ENCODE peak calls at places on chromosomes 11 and 22, in four cellular contexts. L is lower leg skin, J is astrocyte, V is coronary artery. B is an unnamed sample.

GRCh38 chr11:110362916-110363574 is 66.6 kb upstream of the RDX start:
- DNase-seq in L (no peak), J (no peak), V (no peak), B (no peak)

GRCh38 chr11:17906436-17906835 is 106.4 kb downstream of the SERGEF start:
- DNase-seq in L (no peak), J (no peak), V (no peak), B (no peak)

GRCh38 chr22:32079110-32080089 is 36.3 kb downstream of the SLC5A1 start:
- DNase-seq in L (no peak), J (peak), V (no peak), B (no peak)

GRCh38 chr11:76077575-76078150 is 128.6 kb downstream of the WNT11 start:
- DNase-seq in L (no peak), J (peak), V (no peak), B (no peak)

GRCh38 chr11:295351-296205 is 3.7 kb downstream of the IFITM5 start:
- DNase-seq in L (no peak), J (no peak), V (no peak), B (peak)

GRCh38 chr11:118786657-118787056 is 4.3 kb downstream of the DDX6 start:
- DNase-seq in L (no peak), J (no peak), V (no peak), B (no peak)

GRCh38 chr11:32172771-32173170 is 81.9 kb downstream of the RCN1 start:
- DNase-seq in L (no peak), J (peak), V (peak), B (no peak)

GRCh38 chr11:17875908-17876307 is 136.9 kb downstream of the SERGEF start:
- DNase-seq in L (no peak), J (no peak), V (no peak), B (no peak)

GRCh38 chr11:2582958-2583604 is 116.7 kb downstream of the KCNQ1OT1 start:
- DNase-seq in L (no peak), J (no peak), V (peak), B (peak)

GRCh38 chr11:102139081-102139498 is 28.8 kb downstream of the YAP1 start:
- DNase-seq in L (no peak), J (peak), V (no peak), B (no peak)

GRCh38 chr11:27968461-27968860 is 139.5 kb downstream of the KIF18A start:
- DNase-seq in L (no peak), J (no peak), V (no peak), B (no peak)

GRCh38 chr22:48318173-48318572 is 1509.5 kb downstream of the BRD1 start:
- DNase-seq in L (no peak), J (no peak), V (no peak), B (no peak)

GRCh38 chr11:61757213-61757862 is 4.9 kb downstream of the MYRF start:
- DNase-seq in L (no peak), J (no peak), V (no peak), B (no peak)

GRCh38 chr11:44681698-44682097 is 45.1 kb upstream of the TSPAN18 start:
- DNase-seq in L (no peak), J (peak), V (no peak), B (no peak)

GRCh38 chr11:21552910-21553309 is 640.0 kb upstream of the ANO5 start:
- DNase-seq in L (no peak), J (no peak), V (no peak), B (no peak)

GRCh38 chr11:119041821-119042514 is 11.3 kb upstream of the SLC37A4 start:
- DNase-seq in L (no peak), J (no peak), V (no peak), B (no peak)

GRCh38 chr22:42284643-42285181 is 14.3 kb upstream of the TCF20 start:
- DNase-seq in L (no peak), J (no peak), V (no peak), B (peak)

GRCh38 chr11:121761171-121761570 is 308.4 kb upstream of the SORL1-AS1 start:
- DNase-seq in L (no peak), J (no peak), V (no peak), B (no peak)
- H3K4me3 ChIP-seq in L (no peak), J (no peak), V (no peak), B (no peak)

GRCh38 chr11:122559734-122560382 is 95.7 kb upstream of the UBASH3B start:
- DNase-seq in L (no peak), J (no peak), V (no peak), B (no peak)

DNA sequence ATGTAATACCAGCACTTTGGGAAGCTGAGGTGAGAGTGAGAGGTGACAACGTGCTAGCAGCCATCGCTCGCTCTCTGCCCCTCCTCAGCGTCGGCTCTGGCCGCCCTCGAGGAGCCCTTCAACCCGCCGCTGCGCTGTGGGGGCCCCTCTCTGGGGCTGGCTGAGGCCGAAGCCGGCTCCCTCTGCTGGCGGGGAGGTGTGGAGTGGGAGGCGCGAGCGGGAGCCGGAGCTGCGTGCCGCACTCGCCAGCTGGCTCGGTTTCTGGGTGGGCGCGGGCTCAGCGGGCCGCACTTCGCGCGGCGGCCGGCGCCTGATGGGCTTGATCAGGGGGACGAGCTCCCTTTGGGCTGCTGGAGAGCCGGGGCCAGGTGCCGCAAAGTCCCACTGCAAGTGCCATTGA is 98.9 kb upstream of the UBASH3B start:
- DNase-seq in L (no peak), J (no peak), V (no peak), B (peak)
- H3K4me3 ChIP-seq in L (no peak), J (no peak), V (peak), B (no peak)

GRCh38 chr22:36155702-36156101 is 4.9 kb downstream of the APOL3 start:
- DNase-seq in L (peak), J (no peak), V (no peak), B (peak)
- H3K4me3 ChIP-seq in L (no peak), J (no peak), V (peak), B (peak)

DNA sequence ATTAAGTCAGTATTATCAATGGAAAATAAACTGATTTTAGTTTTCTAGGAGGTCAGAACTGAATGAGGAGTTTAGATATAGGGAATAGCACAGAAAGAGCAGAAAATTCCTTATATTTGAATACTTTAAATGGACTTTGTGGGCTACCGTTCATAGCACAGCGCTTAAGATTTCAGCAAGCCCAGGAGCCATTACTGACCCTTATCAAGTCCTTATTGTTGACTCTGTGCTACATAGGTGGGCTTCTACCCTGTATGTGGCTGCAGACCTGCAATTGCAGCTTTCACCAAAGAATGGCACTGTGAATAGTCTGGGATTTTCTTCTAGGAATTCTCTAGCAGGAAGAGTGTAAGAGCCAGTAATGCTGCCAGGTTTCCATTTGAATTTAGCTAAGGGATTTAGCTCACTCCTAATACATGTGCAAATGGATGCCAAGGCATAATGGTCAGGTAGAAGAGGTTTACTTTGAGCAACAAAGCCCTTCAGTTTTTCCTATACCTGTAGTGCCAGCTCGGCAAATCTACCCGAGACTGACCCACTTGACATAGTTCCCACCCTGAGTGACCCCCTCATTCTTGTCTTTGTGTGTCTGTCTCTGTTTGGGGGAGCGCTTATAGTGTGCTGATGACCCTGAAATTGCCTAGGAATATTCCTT is 42.5 kb upstream of the DLAT start:
- DNase-seq in L (no peak), J (no peak), V (no peak), B (no peak)
- H3K4me3 ChIP-seq in L (no peak), J (no peak), V (no peak), B (peak)

GRCh38 chr22:45007247-45007945 is 2.4 kb downstream of the PHF21B start:
- DNase-seq in L (no peak), J (peak), V (no peak), B (no peak)

GRCh38 chr22:45008853-45009751 is 703 bp downstream of the PHF21B start:
- DNase-seq in L (no peak), J (no peak), V (no peak), B (no peak)

GRCh38 chr22:45006101-45006872 is 3.5 kb downstream of the PHF21B start:
- DNase-seq in L (no peak), J (no peak), V (no peak), B (no peak)

GRCh38 chr22:45007946-45008852 is 1.6 kb downstream of the PHF21B start:
- DNase-seq in L (no peak), J (no peak), V (no peak), B (no peak)

DNA sequence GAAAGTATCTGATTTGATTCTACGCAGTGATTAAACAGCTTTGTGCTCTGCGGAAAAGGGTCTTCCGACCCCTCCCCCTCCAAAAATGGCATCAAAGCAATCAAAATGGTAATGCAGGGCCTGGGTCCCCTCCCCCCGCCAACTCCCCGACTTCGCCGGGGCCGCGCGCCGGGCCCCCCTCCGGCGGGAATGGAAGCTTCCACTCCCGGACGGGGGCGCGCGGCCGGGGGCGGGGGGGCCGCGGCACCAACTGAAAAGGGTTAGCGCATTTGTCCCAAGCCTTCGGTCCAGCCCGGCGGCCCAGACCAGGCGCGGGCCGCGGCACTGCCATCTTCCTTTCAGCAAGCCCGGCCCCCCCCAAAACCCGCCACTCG is 2.9 kb downstream of the PHF21B start:
- DNase-seq in L (no peak), J (no peak), V (no peak), B (no peak)
- H3K4me3 ChIP-seq in L (no peak), J (peak), V (peak), B (peak)

GRCh38 chr11:69970785-69971535 is 107.2 kb upstream of the ANO1 start:
- DNase-seq in L (no peak), J (no peak), V (no peak), B (no peak)

GRCh38 chr11:69974528-69974927 is 103.6 kb upstream of the ANO1 start:
- DNase-seq in L (no peak), J (no peak), V (no peak), B (no peak)

GRCh38 chr11:69971741-69972140 is 106.4 kb upstream of the ANO1 start:
- DNase-seq in L (no peak), J (no peak), V (no peak), B (no peak)

GRCh38 chr11:69969890-69970784 is 108.0 kb upstream of the ANO1 start:
- DNase-seq in L (no peak), J (no peak), V (no peak), B (no peak)

GRCh38 chr11:69972351-69972802 is 105.7 kb upstream of the ANO1 start:
- DNase-seq in L (no peak), J (no peak), V (no peak), B (no peak)
- H3K4me3 ChIP-seq in L (no peak), J (no peak), V (no peak), B (no peak)

B was measured in upper lobe of right lung.